ENCODE peak calls at places on chromosomes 7 and 10, in six cellular contexts. One of them, this sample, is unnamed.

GRCh38 chr10:10516731-10517130 is 500.9 kb upstream of the CELF2 start:
- DNase-seq in neural crest cell: no peak
- DNase-seq in tibial nerve: no peak
- DNase-seq in GM12865: no peak
- DNase-seq in MM.1S: no peak
- DNase-seq in lower leg skin: no peak
- DNase-seq in this sample: no peak

GRCh38 chr10:4678023-4678950 is 147.7 kb upstream of the AKR1E2 start:
- DNase-seq in neural crest cell: no peak
- DNase-seq in tibial nerve: no peak
- DNase-seq in GM12865: no peak
- DNase-seq in MM.1S: no peak
- DNase-seq in lower leg skin: no peak
- DNase-seq in this sample: no peak

GRCh38 chr10:88473989-88474883 is 108.9 kb downstream of the RNLS start:
- DNase-seq in neural crest cell: no peak
- DNase-seq in tibial nerve: no peak
- DNase-seq in GM12865: no peak
- DNase-seq in MM.1S: no peak
- DNase-seq in lower leg skin: peak; percentile 17
- DNase-seq in this sample: no peak

GRCh38 chr10:62058476-62058875 is 157.0 kb downstream of the ARID5B start:
- DNase-seq in neural crest cell: no peak
- DNase-seq in tibial nerve: no peak
- DNase-seq in GM12865: no peak
- DNase-seq in MM.1S: no peak
- DNase-seq in lower leg skin: no peak
- DNase-seq in this sample: no peak

GRCh38 chr10:80894797-80895467 is 357.2 kb downstream of the SH2D4B start:
- DNase-seq in neural crest cell: no peak
- DNase-seq in tibial nerve: no peak
- DNase-seq in GM12865: no peak
- DNase-seq in MM.1S: no peak
- DNase-seq in lower leg skin: no peak
- DNase-seq in this sample: no peak

GRCh38 chr10:16788125-16788524 is 29.1 kb downstream of the RSU1 start:
- DNase-seq in neural crest cell: no peak
- DNase-seq in tibial nerve: no peak
- DNase-seq in GM12865: no peak
- DNase-seq in MM.1S: no peak
- DNase-seq in lower leg skin: no peak
- DNase-seq in this sample: peak; percentile 18

GRCh38 chr7:35975851-35976454 is 175.1 kb downstream of the SEPTIN7 start:
- DNase-seq in neural crest cell: peak; percentile 53
- DNase-seq in tibial nerve: no peak
- DNase-seq in GM12865: peak; percentile 85
- DNase-seq in MM.1S: peak; percentile 81
- DNase-seq in lower leg skin: peak; percentile 56
- DNase-seq in this sample: peak; percentile 58

GRCh38 chr7:118259115-118259514 is 34.6 kb downstream of the ANKRD7 start:
- DNase-seq in neural crest cell: no peak
- DNase-seq in tibial nerve: no peak
- DNase-seq in GM12865: no peak
- DNase-seq in MM.1S: peak; percentile 28
- DNase-seq in lower leg skin: no peak
- DNase-seq in this sample: no peak

GRCh38 chr7:80277434-80278427 is 143.1 kb downstream of the GNAI1 start:
- DNase-seq in neural crest cell: no peak
- DNase-seq in tibial nerve: no peak
- DNase-seq in GM12865: no peak
- DNase-seq in MM.1S: no peak
- DNase-seq in lower leg skin: no peak
- DNase-seq in this sample: no peak

DNA sequence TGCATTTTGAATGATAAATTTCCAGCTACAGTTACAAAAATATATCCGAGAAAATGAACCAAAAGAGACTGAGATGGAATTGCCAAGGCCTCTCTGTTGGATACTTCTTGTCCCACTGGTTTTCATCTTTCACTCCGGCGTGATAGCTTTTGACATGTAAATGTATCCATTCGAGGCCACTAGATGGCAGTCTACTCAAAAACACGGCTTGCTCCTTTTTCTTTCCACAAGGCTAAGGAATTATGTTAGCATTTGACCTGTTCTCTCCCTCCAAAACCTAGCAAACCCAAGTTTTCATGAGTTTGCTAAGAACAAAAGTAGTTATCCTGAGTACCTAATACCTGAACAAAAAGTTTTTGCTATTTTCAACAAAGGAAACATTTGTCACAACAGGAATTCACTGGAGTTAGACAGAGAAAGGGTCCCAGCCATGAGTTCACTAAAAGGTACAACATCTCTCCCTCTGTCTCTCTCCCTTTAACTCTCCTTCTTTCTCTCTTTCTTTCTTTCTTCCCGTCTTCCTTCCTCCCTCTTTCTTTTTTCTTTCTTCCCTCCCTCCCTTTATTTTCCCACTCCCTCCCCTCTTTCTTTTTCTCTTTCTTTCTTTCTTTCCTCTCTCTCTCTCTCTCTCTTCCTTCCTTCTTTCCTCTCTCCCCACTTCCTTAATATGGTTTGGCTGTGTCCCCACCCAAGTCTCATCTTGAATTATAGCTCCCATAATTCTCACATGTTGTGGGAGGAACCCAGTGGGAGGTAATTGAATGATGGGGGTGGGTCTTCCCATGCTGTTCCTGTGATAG is 207.9 kb upstream of the MYO3A start:
- DNase-seq in neural crest cell: peak; percentile 44
- DNase-seq in tibial nerve: no peak
- DNase-seq in GM12865: peak; percentile 55
- DNase-seq in MM.1S: peak; percentile 68
- DNase-seq in lower leg skin: peak; percentile 20
- DNase-seq in this sample: peak; percentile 39
- TF ChIP-seq CTCF in neural crest cell: peak; percentile 83
- TF ChIP-seq CTCF in tibial nerve: peak; percentile 27
- TF ChIP-seq CTCF in GM12865: peak; percentile 68
- TF ChIP-seq CTCF in MM.1S: peak; percentile 77
- TF ChIP-seq CTCF in lower leg skin: no peak
- TF ChIP-seq CTCF in this sample: peak; percentile 75

GRCh38 chr10:119006451-119007210 is 22.9 kb upstream of the NANOS1 start:
- DNase-seq in neural crest cell: no peak
- DNase-seq in tibial nerve: peak; percentile 34
- DNase-seq in GM12865: no peak
- DNase-seq in MM.1S: no peak
- DNase-seq in lower leg skin: peak; percentile 78
- DNase-seq in this sample: no peak
- TF ChIP-seq CTCF in neural crest cell: no peak
- TF ChIP-seq CTCF in tibial nerve: no peak
- TF ChIP-seq CTCF in GM12865: no peak
- TF ChIP-seq CTCF in MM.1S: no peak
- TF ChIP-seq CTCF in lower leg skin: no peak
- TF ChIP-seq CTCF in this sample: no peak

GRCh38 chr10:100509241-100509640 is 10.4 kb downstream of the SEC31B start:
- DNase-seq in neural crest cell: no peak
- DNase-seq in tibial nerve: no peak
- DNase-seq in GM12865: no peak
- DNase-seq in MM.1S: no peak
- DNase-seq in lower leg skin: no peak
- DNase-seq in this sample: peak; percentile 90

GRCh38 chr10:100510533-100511308 is 8.9 kb downstream of the SEC31B start:
- DNase-seq in neural crest cell: no peak
- DNase-seq in tibial nerve: no peak
- DNase-seq in GM12865: peak; percentile 64
- DNase-seq in MM.1S: peak; percentile 95
- DNase-seq in lower leg skin: no peak
- DNase-seq in this sample: peak; percentile 93

GRCh38 chr10:100506596-100507356 is 12.9 kb downstream of the SEC31B start:
- DNase-seq in neural crest cell: no peak
- DNase-seq in tibial nerve: no peak
- DNase-seq in GM12865: no peak
- DNase-seq in MM.1S: no peak
- DNase-seq in lower leg skin: no peak
- DNase-seq in this sample: peak; percentile 46

GRCh38 chr10:100507357-100507732 is 12.3 kb downstream of the SEC31B start:
- DNase-seq in neural crest cell: no peak
- DNase-seq in tibial nerve: no peak
- DNase-seq in GM12865: no peak
- DNase-seq in MM.1S: no peak
- DNase-seq in lower leg skin: no peak
- DNase-seq in this sample: peak; percentile 30

GRCh38 chr10:100508691-100509150 is 10.9 kb downstream of the SEC31B start:
- DNase-seq in neural crest cell: peak; percentile 31
- DNase-seq in tibial nerve: no peak
- DNase-seq in GM12865: peak; percentile 55
- DNase-seq in MM.1S: peak; percentile 64
- DNase-seq in lower leg skin: no peak
- DNase-seq in this sample: peak; percentile 65
- TF ChIP-seq CTCF in neural crest cell: peak; percentile 77
- TF ChIP-seq CTCF in tibial nerve: no peak
- TF ChIP-seq CTCF in GM12865: peak; percentile 49
- TF ChIP-seq CTCF in MM.1S: peak; percentile 74
- TF ChIP-seq CTCF in lower leg skin: no peak
- TF ChIP-seq CTCF in this sample: peak; percentile 91

GRCh38 chr7:111750168-111750715 is 187.9 kb upstream of the IMMP2L start:
- DNase-seq in neural crest cell: no peak
- DNase-seq in tibial nerve: no peak
- DNase-seq in GM12865: no peak
- DNase-seq in MM.1S: no peak
- DNase-seq in lower leg skin: no peak
- DNase-seq in this sample: no peak

GRCh38 chr7:111750878-111751277 is 188.6 kb upstream of the IMMP2L start:
- DNase-seq in neural crest cell: no peak
- DNase-seq in tibial nerve: no peak
- DNase-seq in GM12865: no peak
- DNase-seq in MM.1S: no peak
- DNase-seq in lower leg skin: no peak
- DNase-seq in this sample: no peak

GRCh38 chr7:111749625-111750024 is 187.3 kb upstream of the IMMP2L start:
- DNase-seq in neural crest cell: no peak
- DNase-seq in tibial nerve: no peak
- DNase-seq in GM12865: no peak
- DNase-seq in MM.1S: no peak
- DNase-seq in lower leg skin: no peak
- DNase-seq in this sample: no peak

GRCh38 chr7:111753968-111754367 is 191.7 kb upstream of the IMMP2L start:
- DNase-seq in neural crest cell: no peak
- DNase-seq in tibial nerve: no peak
- DNase-seq in GM12865: no peak
- DNase-seq in MM.1S: no peak
- DNase-seq in lower leg skin: no peak
- DNase-seq in this sample: no peak

GRCh38 chr7:111752022-111752582 is 189.8 kb upstream of the IMMP2L start:
- DNase-seq in neural crest cell: peak; percentile 76
- DNase-seq in tibial nerve: no peak
- DNase-seq in GM12865: peak; percentile 69
- DNase-seq in MM.1S: peak; percentile 71
- DNase-seq in lower leg skin: no peak
- DNase-seq in this sample: peak; percentile 78
- TF ChIP-seq CTCF in neural crest cell: peak; percentile 86
- TF ChIP-seq CTCF in tibial nerve: peak; percentile 47
- TF ChIP-seq CTCF in GM12865: peak; percentile 79
- TF ChIP-seq CTCF in MM.1S: peak; percentile 97
- TF ChIP-seq CTCF in lower leg skin: no peak
- TF ChIP-seq CTCF in this sample: peak; percentile 78

DNA sequence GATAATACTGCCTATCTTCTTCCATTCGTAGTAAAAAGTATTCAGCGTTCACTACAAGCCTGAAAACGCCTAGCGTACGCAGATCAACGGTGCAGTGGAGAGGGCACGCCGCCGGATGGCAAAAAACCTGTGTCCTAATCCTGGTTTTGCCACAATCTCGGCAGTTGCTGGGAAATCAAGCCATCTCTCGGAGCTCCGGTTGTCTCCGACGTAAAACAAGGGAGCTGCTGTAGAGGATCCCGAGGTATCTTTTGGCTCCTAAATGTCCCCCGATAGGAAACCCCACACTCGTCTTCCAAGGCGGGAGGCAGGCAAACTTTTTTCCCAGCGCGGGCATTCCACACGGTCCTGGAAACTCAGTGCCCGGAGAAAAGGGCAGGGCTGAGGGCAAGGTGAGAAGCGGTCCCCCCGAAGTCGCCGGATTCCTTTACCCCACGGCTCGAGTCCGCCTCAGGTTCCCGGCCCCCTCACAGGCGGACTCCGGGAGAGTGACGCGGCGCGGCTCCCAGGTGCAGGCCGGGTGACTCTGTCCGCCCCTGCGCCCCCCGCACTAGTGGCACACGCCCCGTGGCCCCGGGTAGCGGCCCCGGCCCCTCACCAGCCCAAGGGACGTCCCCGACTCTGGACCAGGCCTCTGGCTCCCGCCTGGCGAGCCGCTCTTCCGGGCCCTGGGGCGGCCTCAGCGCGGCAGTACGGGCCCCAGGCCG is 649 bp downstream of the IDE start:
- DNase-seq in neural crest cell: peak; percentile 26
- DNase-seq in tibial nerve: no peak
- DNase-seq in GM12865: peak; percentile 47
- DNase-seq in MM.1S: peak; percentile 62
- DNase-seq in lower leg skin: no peak
- DNase-seq in this sample: peak; percentile 61
- TF ChIP-seq CTCF in neural crest cell: peak; percentile 41
- TF ChIP-seq CTCF in tibial nerve: peak; percentile 10
- TF ChIP-seq CTCF in GM12865: no peak
- TF ChIP-seq CTCF in MM.1S: peak; percentile 21
- TF ChIP-seq CTCF in lower leg skin: no peak
- TF ChIP-seq CTCF in this sample: no peak

DNA sequence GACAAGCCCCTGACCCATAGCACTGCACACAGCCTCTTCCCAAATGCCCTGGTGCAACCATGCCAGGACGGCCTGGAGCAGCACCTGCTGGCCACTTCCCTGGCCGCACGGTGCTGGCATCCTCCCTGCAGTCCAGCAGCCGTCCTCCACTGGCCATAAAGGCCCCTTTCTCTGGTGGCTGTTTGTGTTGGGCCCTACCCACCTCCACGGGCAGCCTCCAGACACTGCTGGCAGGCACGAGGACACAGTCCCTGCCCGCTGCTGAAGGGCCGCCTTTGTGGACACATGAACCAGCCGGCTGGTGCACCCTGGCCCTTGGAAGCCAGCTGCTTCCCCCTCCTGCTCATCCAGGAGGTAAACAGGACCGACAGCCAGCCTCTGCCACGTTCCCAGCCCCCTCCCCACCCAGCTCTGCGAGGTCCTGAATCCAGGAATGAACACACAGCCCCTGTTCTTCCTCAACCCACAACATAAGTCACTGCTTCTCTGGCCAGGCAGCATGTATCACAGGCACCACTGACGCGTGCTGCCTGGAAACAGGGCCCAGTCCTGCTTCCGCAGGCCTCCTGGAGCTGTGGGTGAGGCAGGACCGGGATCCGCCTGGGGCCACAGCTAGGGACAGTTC is 43.8 kb downstream of the SPOCK2 start:
- DNase-seq in neural crest cell: no peak
- DNase-seq in tibial nerve: no peak
- DNase-seq in GM12865: no peak
- DNase-seq in MM.1S: no peak
- DNase-seq in lower leg skin: no peak
- DNase-seq in this sample: no peak
- TF ChIP-seq CTCF in neural crest cell: peak; percentile 31
- TF ChIP-seq CTCF in tibial nerve: peak; percentile 64
- TF ChIP-seq CTCF in GM12865: no peak
- TF ChIP-seq CTCF in MM.1S: no peak
- TF ChIP-seq CTCF in lower leg skin: no peak
- TF ChIP-seq CTCF in this sample: no peak

GRCh38 chr7:64636386-64636785 is 29.5 kb upstream of the ZNF107 start:
- DNase-seq in neural crest cell: no peak
- DNase-seq in tibial nerve: no peak
- DNase-seq in GM12865: no peak
- DNase-seq in MM.1S: no peak
- DNase-seq in lower leg skin: no peak
- DNase-seq in this sample: peak; percentile 45
- TF ChIP-seq CTCF in neural crest cell: peak; percentile 25
- TF ChIP-seq CTCF in tibial nerve: no peak
- TF ChIP-seq CTCF in GM12865: no peak
- TF ChIP-seq CTCF in MM.1S: peak; percentile 29
- TF ChIP-seq CTCF in lower leg skin: no peak
- TF ChIP-seq CTCF in this sample: peak; percentile 59